ENCODE peak calls at places on chromosomes 13 and 19, in seven cellular contexts. O is GM23248, H is glutamatergic neuron, L is AG04450, U is globus pallidus, P is right lobe of liver, F is AG09309. X is an unnamed sample.

GRCh38 chr19:29554149-29554548 is 28.4 kb downstream of the VSTM2B start:
- DNase-seq in O (no peak), H (no peak), L (no peak), U (no peak), P (no peak), F (no peak), X (no peak)

GRCh38 chr19:39818626-39819097 is 15.3 kb downstream of the DYRK1B start:
- DNase-seq in O (no peak), H (no peak), L (no peak), U (no peak), P (no peak), F (no peak), X (no peak)

GRCh38 chr13:30004204-30004603 is 153.8 kb upstream of the UBL3 start:
- DNase-seq in O (peak), H (no peak), L (no peak), U (no peak), P (no peak), F (no peak), X (no peak)

GRCh38 chr19:15424692-15425272 is 6.0 kb upstream of the AKAP8L start:
- DNase-seq in O (no peak), H (no peak), L (no peak), U (no peak), P (no peak), F (no peak), X (no peak)

GRCh38 chr13:23955064-23955463 is 57.8 kb upstream of the C1QTNF9B start:
- DNase-seq in O (no peak), H (no peak), L (no peak), U (no peak), P (no peak), F (no peak), X (no peak)

GRCh38 chr19:3710265-3710812 is 2.2 kb downstream of the TJP3 start:
- DNase-seq in O (no peak), H (no peak), L (no peak), U (peak), P (peak), F (no peak), X (no peak)

GRCh38 chr19:16850133-16850532 is 20.9 kb downstream of the SIN3B start:
- DNase-seq in O (peak), H (no peak), L (peak), U (no peak), P (no peak), F (no peak), X (no peak)

GRCh38 chr19:19342086-19343015 is 21.7 kb downstream of the MAU2 start:
- DNase-seq in O (peak), H (peak), L (peak), U (no peak), P (peak), F (no peak), X (peak)

GRCh38 chr19:18415177-18415867 is 3.9 kb upstream of the SSBP4 start:
- DNase-seq in O (peak), H (no peak), L (no peak), U (peak), P (peak), F (no peak), X (no peak)

GRCh38 chr13:42478531-42479156 is 95.3 kb upstream of the TNFSF11 start:
- DNase-seq in O (peak), H (no peak), L (no peak), U (no peak), P (no peak), F (no peak), X (peak)

GRCh38 chr19:31963741-31964140 is 381.7 kb upstream of the ZNF507 start:
- DNase-seq in O (no peak), H (no peak), L (no peak), U (no peak), P (no peak), F (no peak), X (no peak)

GRCh38 chr13:73922728-73923393 is 211.3 kb downstream of the KLF12 start:
- DNase-seq in O (peak), H (no peak), L (no peak), U (no peak), P (no peak), F (no peak), X (no peak)

GRCh38 chr19:8517551-8518442 is 3.8 kb upstream of the ZNF414 start:
- DNase-seq in O (peak), H (no peak), L (no peak), U (no peak), P (no peak), F (no peak), X (no peak)

GRCh38 chr19:8069116-8069973 is 16.8 kb downstream of the CCL25 start:
- DNase-seq in O (no peak), H (no peak), L (no peak), U (peak), P (no peak), F (no peak), X (no peak)

GRCh38 chr19:48632692-48633147 is 4.5 kb downstream of the DBP start:
- DNase-seq in O (peak), H (no peak), L (no peak), U (no peak), P (no peak), F (no peak), X (no peak)

GRCh38 chr13:33057019-33057785 is 41.0 kb downstream of the KL start:
- DNase-seq in O (peak), H (peak), L (no peak), U (no peak), P (no peak), F (no peak), X (peak)

GRCh38 chr19:405138-405965 is 3.6 kb downstream of the C2CD4C start:
- DNase-seq in O (no peak), H (peak), L (no peak), U (no peak), P (peak), F (no peak), X (no peak)

X was measured in NCI-H526 treated with DMSO at 0.1 percent for 48 hours.